ENCODE peak calls at places on chromosomes 2 and 18, in six cellular contexts. L is upper lobe of right lung, R is lower lobe of right lung, X is A549, F is spleen, Z is GM06990. S is an unnamed sample.

GRCh38 chr2:11492720-11493119 is 26.8 kb upstream of the E2F6 start:
- DNase-seq in L (no peak), R (no peak), X (no peak), F (no peak), Z (no peak), S (no peak)

GRCh38 chr2:10916953-10917352 is 5.2 kb downstream of the KCNF1 start:
- DNase-seq in L (no peak), R (no peak), X (no peak), F (no peak), Z (no peak), S (no peak)

GRCh38 chr2:45007961-45008295 is 1.3 kb downstream of the SIX2 start:
- DNase-seq in L (no peak), R (no peak), X (no peak), F (no peak), Z (no peak), S (no peak)

GRCh38 chr2:99680946-99681345 is 191.1 kb upstream of the REV1 start:
- DNase-seq in L (no peak), R (no peak), X (no peak), F (no peak), Z (no peak), S (peak)

GRCh38 chr2:145287686-145288085 is 767.8 kb upstream of the ZEB2 start:
- DNase-seq in L (no peak), R (no peak), X (no peak), F (no peak), Z (no peak), S (peak)

GRCh38 chr2:144520718-144521487 is 984 bp upstream of the ZEB2 start:
- DNase-seq in L (no peak), R (no peak), X (no peak), F (no peak), Z (no peak), S (no peak)

GRCh38 chr18:13703899-13704298 is 22.5 kb downstream of the FAM210A start:
- DNase-seq in L (no peak), R (no peak), X (no peak), F (no peak), Z (peak), S (no peak)

GRCh38 chr2:70301344-70302194 is at the start of gene FAM136A:
- DNase-seq in L (peak), R (peak), X (peak), F (peak), Z (peak), S (no peak)

GRCh38 chr2:31402388-31402787 is 12.2 kb downstream of the XDH start:
- DNase-seq in L (no peak), R (no peak), X (no peak), F (no peak), Z (no peak), S (no peak)

GRCh38 chr18:50578030-50578429 is 18.1 kb downstream of the MAPK4 start:
- DNase-seq in L (no peak), R (no peak), X (no peak), F (no peak), Z (no peak), S (no peak)

GRCh38 chr2:37753758-37754157 is 82.3 kb upstream of the CDC42EP3 start:
- DNase-seq in L (no peak), R (no peak), X (no peak), F (no peak), Z (no peak), S (no peak)

GRCh38 chr2:131016826-131017596 is 76.2 kb downstream of the FAM168B start:
- DNase-seq in L (no peak), R (no peak), X (peak), F (no peak), Z (no peak), S (peak)

GRCh38 chr18:26462304-26462703 is 86.0 kb downstream of the KCTD1 start:
- DNase-seq in L (no peak), R (no peak), X (no peak), F (no peak), Z (no peak), S (no peak)

GRCh38 chr2:169609264-169609663 is 25.1 kb downstream of the PPIG start:
- DNase-seq in L (no peak), R (no peak), X (no peak), F (no peak), Z (no peak), S (no peak)

GRCh38 chr2:62499430-62500060 is 6.5 kb downstream of the TMEM17 start:
- DNase-seq in L (no peak), R (no peak), X (no peak), F (no peak), Z (no peak), S (no peak)

GRCh38 chr2:74573747-74574562 is 19.4 kb downstream of the DOK1 start:
- DNase-seq in L (no peak), R (no peak), X (no peak), F (no peak), Z (no peak), S (no peak)

GRCh38 chr2:148303166-148303565 is 282.3 kb downstream of the MBD5 start:
- DNase-seq in L (no peak), R (no peak), X (no peak), F (no peak), Z (no peak), S (no peak)

GRCh38 chr18:51867767-51868166 is 472.2 kb upstream of the DCC start:
- DNase-seq in L (no peak), R (no peak), X (no peak), F (no peak), Z (no peak), S (no peak)

GRCh38 chr18:66655407-66655806 is 51.5 kb upstream of the CDH19 start:
- DNase-seq in L (no peak), R (no peak), X (no peak), F (no peak), Z (no peak), S (no peak)

GRCh38 chr2:122704109-122704563 is 948.7 kb downstream of the TSN start:
- DNase-seq in L (no peak), R (no peak), X (no peak), F (no peak), Z (peak), S (no peak)

GRCh38 chr2:28956890-28957289 is 24.2 kb upstream of the TOGARAM2 start:
- DNase-seq in L (no peak), R (no peak), X (no peak), F (no peak), Z (no peak), S (no peak)

GRCh38 chr2:1730047-1730937 is 14.0 kb downstream of the PXDN start:
- DNase-seq in L (no peak), R (peak), X (no peak), F (no peak), Z (no peak), S (peak)

GRCh38 chr2:99754215-99754614 is 264.4 kb upstream of the REV1 start:
- DNase-seq in L (no peak), R (no peak), X (no peak), F (no peak), Z (no peak), S (peak)

GRCh38 chr2:136131961-136132839 is 14.3 kb upstream of the CXCR4 start:
- DNase-seq in L (no peak), R (peak), X (no peak), F (peak), Z (peak), S (no peak)

GRCh38 chr2:70706026-70706795 is 61.8 kb downstream of the ADD2 start:
- DNase-seq in L (no peak), R (no peak), X (no peak), F (no peak), Z (no peak), S (no peak)

GRCh38 chr18:78867131-78867530 is 112.5 kb upstream of the SALL3 start:
- DNase-seq in L (no peak), R (no peak), X (no peak), F (no peak), Z (no peak), S (no peak)

GRCh38 chr2:108583903-108584520 is 49.7 kb downstream of the LIMS1 start:
- DNase-seq in L (no peak), R (no peak), X (peak), F (no peak), Z (peak), S (no peak)

GRCh38 chr2:215693269-215693998 is 257.6 kb upstream of the FN1 start:
- DNase-seq in L (no peak), R (no peak), X (no peak), F (no peak), Z (no peak), S (peak)

GRCh38 chr18:62454527-62454926 is 68.3 kb upstream of the ZCCHC2 start:
- DNase-seq in L (no peak), R (no peak), X (no peak), F (no peak), Z (no peak), S (no peak)

GRCh38 chr2:207317358-207317984 is 151.7 kb upstream of the KLF7 start:
- DNase-seq in L (no peak), R (no peak), X (no peak), F (no peak), Z (no peak), S (no peak)

GRCh38 chr2:171287036-171287435 is 126.3 kb upstream of the TLK1 start:
- DNase-seq in L (no peak), R (no peak), X (no peak), F (no peak), Z (no peak), S (no peak)

GRCh38 chr2:201006704-201007103 is 43.2 kb upstream of the ORC2 start:
- DNase-seq in L (no peak), R (no peak), X (no peak), F (no peak), Z (no peak), S (no peak)

GRCh38 chr2:102618452-102619413 is 620 bp upstream of the SLC9A2 start:
- DNase-seq in L (peak), R (peak), X (peak), F (peak), Z (peak), S (no peak)

GRCh38 chr2:76599732-76600368 is 889.1 kb upstream of the GCFC2 start:
- DNase-seq in L (no peak), R (no peak), X (peak), F (peak), Z (peak), S (no peak)

GRCh38 chr2:9249036-9249800 is 42.6 kb downstream of the ASAP2 start:
- DNase-seq in L (no peak), R (no peak), X (no peak), F (no peak), Z (no peak), S (no peak)

GRCh38 chr18:73742959-73743358 is 404.7 kb downstream of the FBXO15 start:
- DNase-seq in L (no peak), R (no peak), X (no peak), F (no peak), Z (no peak), S (no peak)

GRCh38 chr2:11655495-11655894 is 14.5 kb downstream of the NTSR2 start:
- DNase-seq in L (no peak), R (no peak), X (no peak), F (no peak), Z (no peak), S (no peak)

GRCh38 chr2:196167666-196168065 is 3.7 kb downstream of the STK17B start:
- DNase-seq in L (no peak), R (no peak), X (no peak), F (no peak), Z (no peak), S (no peak)

GRCh38 chr2:932320-933221 is 18.1 kb upstream of the SNTG2 start:
- DNase-seq in L (peak), R (no peak), X (no peak), F (no peak), Z (no peak), S (no peak)

GRCh38 chr2:125858366-125858765 is 797.6 kb upstream of the GYPC start:
- DNase-seq in L (no peak), R (no peak), X (no peak), F (no peak), Z (no peak), S (no peak)

GRCh38 chr2:112627060-112628040 is 18.4 kb upstream of the SLC20A1 start:
- DNase-seq in L (peak), R (no peak), X (peak), F (no peak), Z (no peak), S (peak)

GRCh38 chr2:112629224-112629623 is 16.5 kb upstream of the SLC20A1 start:
- DNase-seq in L (no peak), R (no peak), X (no peak), F (no peak), Z (no peak), S (no peak)

GRCh38 chr2:112625474-112626114 is 20.1 kb upstream of the SLC20A1 start:
- DNase-seq in L (peak), R (no peak), X (no peak), F (no peak), Z (no peak), S (no peak)

GRCh38 chr2:112623913-112624777 is 21.6 kb upstream of the SLC20A1 start:
- DNase-seq in L (peak), R (no peak), X (no peak), F (no peak), Z (no peak), S (no peak)

DNA sequence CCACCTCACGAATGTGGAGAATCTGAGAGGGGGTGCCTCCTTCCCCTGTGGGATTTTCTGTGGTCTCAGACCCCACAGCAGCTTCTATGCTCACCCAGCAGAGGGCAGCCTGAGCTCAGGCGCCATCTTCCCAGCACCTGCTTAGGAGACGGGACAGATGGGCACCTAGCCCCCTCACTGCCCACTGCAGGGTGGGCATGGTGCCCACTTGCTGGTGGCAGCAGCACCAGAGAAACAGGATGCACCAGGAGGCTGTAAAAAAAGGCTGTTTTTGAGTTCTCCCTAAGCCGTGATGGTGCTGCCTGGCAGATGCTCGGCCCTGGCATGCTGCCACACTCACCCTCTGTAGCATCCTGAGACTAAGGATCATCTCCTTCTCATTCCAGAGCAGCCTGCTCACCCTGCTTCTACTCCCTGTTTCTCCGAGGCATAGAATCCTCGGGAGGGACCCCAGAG is 19.1 kb upstream of the SLC20A1 start:
- DNase-seq in L (peak), R (peak), X (peak), F (peak), Z (peak), S (no peak)
- TF ChIP-seq CTCF in L (peak), R (peak), X (peak), F (peak), Z (peak), S (peak)

GRCh38 chr2:209523041-209523740 is 99.3 kb downstream of the MAP2 start:
- DNase-seq in L (no peak), R (no peak), X (no peak), F (no peak), Z (no peak), S (no peak)

GRCh38 chr2:209523778-209524362 is 100.0 kb downstream of the MAP2 start:
- DNase-seq in L (no peak), R (no peak), X (no peak), F (no peak), Z (peak), S (no peak)

GRCh38 chr2:209525336-209525735 is 101.5 kb downstream of the MAP2 start:
- DNase-seq in L (no peak), R (no peak), X (no peak), F (no peak), Z (no peak), S (no peak)

GRCh38 chr2:209525834-209526281 is 102.0 kb downstream of the MAP2 start:
- DNase-seq in L (no peak), R (no peak), X (no peak), F (no peak), Z (peak), S (peak)

DNA sequence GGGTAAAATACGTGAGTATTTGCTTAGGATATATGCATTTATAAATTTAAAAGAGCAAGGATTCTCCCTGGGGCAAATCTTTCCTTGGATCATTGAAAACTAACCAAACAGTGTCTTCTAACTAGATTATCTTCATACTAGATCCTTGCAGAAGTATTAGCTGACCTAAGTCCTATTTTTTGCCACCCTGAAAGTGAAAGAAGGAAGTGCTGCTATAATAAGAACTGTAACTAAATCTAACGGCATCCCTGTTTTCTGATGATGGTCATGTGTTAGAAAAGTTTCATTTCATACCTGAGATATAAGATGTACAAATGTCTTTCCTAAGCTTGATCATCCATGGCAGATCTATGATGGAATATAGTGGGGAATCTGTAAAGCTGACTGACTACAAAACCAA is 102.7 kb downstream of the MAP2 start:
- DNase-seq in L (no peak), R (no peak), X (no peak), F (no peak), Z (peak), S (no peak)
- H3K4me3 ChIP-seq in L (peak), R (peak), X (no peak), F (peak), Z (no peak), S (no peak)

GRCh38 chr2:15749460-15750432 is 158.1 kb downstream of the DDX1 start:
- DNase-seq in L (no peak), R (no peak), X (no peak), F (no peak), Z (no peak), S (no peak)

GRCh38 chr2:15747172-15747550 is 155.5 kb downstream of the DDX1 start:
- DNase-seq in L (no peak), R (no peak), X (no peak), F (no peak), Z (no peak), S (no peak)

GRCh38 chr2:15747698-15748471 is 156.2 kb downstream of the DDX1 start:
- DNase-seq in L (no peak), R (no peak), X (no peak), F (no peak), Z (no peak), S (no peak)

GRCh38 chr2:15750433-15750814 is 158.8 kb downstream of the DDX1 start:
- DNase-seq in L (no peak), R (no peak), X (no peak), F (no peak), Z (no peak), S (no peak)

GRCh38 chr2:15748736-15749323 is 157.2 kb downstream of the DDX1 start:
- DNase-seq in L (no peak), R (no peak), X (peak), F (no peak), Z (no peak), S (no peak)
- TF ChIP-seq CTCF in L (peak), R (peak), X (peak), F (peak), Z (peak), S (no peak)

DNA sequence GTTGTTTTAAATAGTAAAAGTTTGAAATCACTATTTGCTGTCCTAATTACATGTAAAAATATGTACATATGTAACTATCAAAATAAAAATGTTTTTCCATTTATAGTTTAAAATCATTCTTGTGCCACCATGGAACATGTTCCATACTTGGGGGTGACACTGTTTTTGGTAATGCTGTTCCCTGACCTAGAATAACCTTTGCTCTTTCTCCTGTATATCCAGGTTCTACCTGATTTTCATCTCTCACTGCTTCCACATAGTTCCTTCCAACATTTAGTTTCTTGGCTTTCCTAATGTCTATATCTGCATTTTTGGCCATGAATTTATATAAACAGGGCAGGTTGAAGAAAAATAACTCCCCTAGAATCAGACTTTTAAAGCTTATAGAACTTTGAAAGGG is 2.5 kb downstream of the SPOPL start:
- DNase-seq in L (no peak), R (no peak), X (no peak), F (no peak), Z (no peak), S (no peak)
- H3K4me3 ChIP-seq in L (peak), R (peak), X (no peak), F (peak), Z (peak), S (no peak)

DNA sequence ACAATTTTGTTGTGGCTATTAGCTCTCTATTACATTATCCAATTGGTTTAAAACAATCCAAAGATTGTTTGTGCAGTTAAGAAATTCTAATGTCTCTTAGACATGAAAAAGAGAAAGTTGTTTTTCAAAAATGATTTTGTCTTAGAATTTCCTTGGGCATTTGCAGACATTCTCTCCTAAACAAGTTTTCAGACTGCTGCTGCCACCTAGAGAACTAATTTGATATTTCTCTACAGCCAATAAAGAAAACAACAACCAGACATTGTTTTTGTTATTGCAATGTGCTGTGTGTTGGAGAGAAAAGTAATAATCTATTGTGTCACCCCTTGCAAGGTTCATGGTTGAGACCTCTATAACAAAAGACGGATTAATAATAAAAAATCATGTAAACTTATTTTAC is 119.0 kb upstream of the SYT4 start:
- DNase-seq in L (no peak), R (no peak), X (no peak), F (no peak), Z (no peak), S (no peak)
- TF ChIP-seq CTCF in L (peak), R (no peak), X (no peak), F (no peak), Z (peak), S (no peak)

DNA sequence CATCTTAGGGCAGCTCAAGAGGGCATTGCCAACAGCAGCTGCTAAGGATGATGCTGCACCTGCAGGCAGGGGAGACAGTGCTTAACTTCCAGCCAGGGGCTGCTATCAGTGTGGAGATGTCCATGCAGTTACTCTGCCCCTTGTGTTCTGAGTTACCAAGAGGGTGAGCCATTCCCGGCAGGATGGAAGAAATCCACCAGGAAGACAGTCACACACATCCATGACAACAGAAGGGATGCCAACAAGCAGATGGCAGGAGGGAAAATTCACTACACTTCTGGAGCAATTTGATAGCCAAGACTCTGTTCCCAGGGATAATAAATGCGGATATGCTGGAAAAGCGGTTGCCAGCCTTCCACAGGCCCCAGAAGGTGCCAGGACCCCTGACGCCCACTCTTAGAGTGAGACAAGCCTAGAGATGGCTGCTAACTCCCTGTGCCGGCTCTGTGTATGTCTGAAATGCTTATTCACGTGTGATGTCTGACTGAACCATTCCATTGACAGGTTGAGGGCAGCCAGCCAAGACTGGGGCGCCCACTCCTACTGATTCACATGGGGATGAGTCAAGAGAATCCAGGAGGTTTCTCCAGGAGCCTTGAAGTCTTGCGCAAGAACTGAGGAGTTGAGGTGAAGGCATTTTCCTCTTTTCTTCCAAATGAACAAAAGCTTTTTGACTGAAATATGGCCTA is 24.5 kb downstream of the LOXHD1 start:
- DNase-seq in L (no peak), R (no peak), X (peak), F (no peak), Z (no peak), S (no peak)
- H3K4me3 ChIP-seq in L (no peak), R (no peak), X (no peak), F (no peak), Z (no peak), S (no peak)

GRCh38 chr2:64213607-64214275 is 69.5 kb upstream of the PELI1 start:
- DNase-seq in L (no peak), R (no peak), X (no peak), F (no peak), Z (peak), S (no peak)
- TF ChIP-seq CTCF in L (no peak), R (no peak), X (no peak), F (no peak), Z (no peak), S (no peak)

S was measured in AG04449.